ENCODE peak calls at places on chromosome 1, in ten cellular contexts. T is fibroblast of pulmonary artery; A is tibial artery; M is stimulated activated CD4-positive, alpha-beta T cell treated with anti-CD3 and anti-CD28 coated beads, Interleukin-15, amount 100 ng/mL, for 1 hour; E is activated gamma-delta T cell treated with anti-CD3 and anti-CD28 coated beads, Interleukin-2, amount 50 U/mL, for 16 hours; K is amniotic stem cell; C is effector memory CD8-positive, alpha-beta T cell; S is NB4; N is GM23248; X is effector CD4-positive, alpha-beta T cell. G is an unnamed sample.

GRCh38 chr1:8914471-8914870 is 31.2 kb upstream of the CA6 start:
- DNase-seq in T (no peak), A (no peak), M (no peak), E (no peak), K (no peak), C (no peak), S (no peak), N (no peak), X (no peak), G (no peak)

GRCh38 chr1:5947071-5947821 is 45.0 kb downstream of the NPHP4 start:
- DNase-seq in T (no peak), A (peak), M (no peak), E (no peak), K (no peak), C (no peak), S (no peak), N (no peak), X (no peak), G (no peak)

GRCh38 chr1:195345149-195345548 is 1263.1 kb downstream of the KCNT2 start:
- DNase-seq in T (no peak), A (no peak), M (no peak), E (no peak), K (no peak), C (no peak), S (no peak), N (no peak), X (no peak), G (no peak)

GRCh38 chr1:64515427-64515826 is 45.5 kb downstream of the CACHD1 start:
- DNase-seq in T (peak), A (peak), M (no peak), E (no peak), K (no peak), C (no peak), S (no peak), N (peak), X (no peak), G (no peak)

GRCh38 chr1:183559061-183559460 is 31.2 kb downstream of the NCF2 start:
- DNase-seq in T (no peak), A (no peak), M (no peak), E (no peak), K (no peak), C (no peak), S (no peak), N (no peak), X (no peak), G (no peak)

GRCh38 chr1:83985048-83985447 is 13.9 kb downstream of the TTLL7 start:
- DNase-seq in T (no peak), A (no peak), M (no peak), E (no peak), K (no peak), C (no peak), S (no peak), N (no peak), X (no peak), G (no peak)

GRCh38 chr1:153614189-153614900 is 1.4 kb upstream of the S100A16 start:
- DNase-seq in T (no peak), A (no peak), M (no peak), E (no peak), K (no peak), C (no peak), S (no peak), N (peak), X (no peak), G (no peak)

GRCh38 chr1:213003281-213003680 is 12.4 kb downstream of the ANGEL2 start:
- DNase-seq in T (no peak), A (no peak), M (no peak), E (no peak), K (no peak), C (no peak), S (no peak), N (no peak), X (no peak), G (no peak)

GRCh38 chr1:42958488-42959317 is at the start of gene SLC2A1:
- DNase-seq in T (peak), A (peak), M (peak), E (peak), K (peak), C (peak), S (peak), N (peak), X (peak), G (peak)

G was measured in pulmonary artery endothelial cell.